ENCODE peak calls at places on chromosomes 1 and 21, in five cellular contexts. F is body of pancreas, Z is heart left ventricle, P is uterus, E is suprapubic skin. C is an unnamed sample.

GRCh38 chr21:33025471-33026298 is at the start of gene OLIG2:
- DNase-seq in F (no peak), Z (no peak), P (no peak), E (no peak), C (peak)

GRCh38 chr1:172602706-172603105 is 56.2 kb upstream of the FASLG start:
- DNase-seq in P (no peak), F (no peak), E (no peak), Z (no peak), C (no peak)

GRCh38 chr1:46653405-46653853 is 14.7 kb downstream of the ATPAF1 start:
- DNase-seq in E (no peak), Z (no peak), F (no peak), P (no peak), C (no peak)

GRCh38 chr1:85992756-85993155 is 163.8 kb downstream of the COL24A1 start:
- DNase-seq in F (no peak), Z (no peak), E (no peak), P (no peak), C (no peak)

GRCh38 chr1:199243423-199244061 is 604.7 kb downstream of the PTPRC start:
- DNase-seq in P (no peak), F (no peak), Z (peak), E (no peak), C (peak)

GRCh38 chr1:17319561-17320350 is 11.8 kb downstream of the PADI4 start:
- DNase-seq in E (no peak), Z (no peak), P (no peak), F (no peak), C (no peak)

GRCh38 chr1:21880619-21880970 is 56.5 kb downstream of the HSPG2 start:
- DNase-seq in Z (no peak), E (no peak), P (no peak), F (peak), C (no peak)

GRCh38 chr1:20386682-20387081 is 96.0 kb downstream of the VWA5B1 start:
- DNase-seq in Z (no peak), P (no peak), F (no peak), E (no peak), C (no peak)

GRCh38 chr1:20847619-20848080 is 60.5 kb upstream of the HP1BP3 start:
- DNase-seq in E (no peak), Z (no peak), P (no peak), F (no peak), C (no peak)

GRCh38 chr1:239558559-239558958 is 172.2 kb downstream of the CHRM3 start:
- DNase-seq in P (no peak), E (no peak), F (no peak), Z (no peak), C (no peak)

GRCh38 chr1:167548059-167548932 is 5.3 kb downstream of the CREG1 start:
- DNase-seq in E (no peak), F (no peak), P (no peak), Z (no peak), C (no peak)

GRCh38 chr1:205688171-205688570 is 7.9 kb upstream of the SLC45A3 start:
- DNase-seq in F (no peak), P (no peak), Z (no peak), E (no peak), C (no peak)

GRCh38 chr1:213761845-213762407 is 225.8 kb upstream of the PROX1 start:
- DNase-seq in P (no peak), E (no peak), F (no peak), Z (no peak), C (no peak)

GRCh38 chr21:38914531-38915385 is 109.0 kb downstream of the ETS2 start:
- DNase-seq in P (peak), E (no peak), Z (no peak), F (no peak), C (peak)

GRCh38 chr1:109501644-109502367 is 7.7 kb downstream of the AMIGO1 start:
- DNase-seq in E (no peak), P (no peak), Z (no peak), F (no peak), C (no peak)

GRCh38 chr21:17783816-17784598 is 35.1 kb downstream of the C21orf91 start:
- DNase-seq in P (no peak), Z (no peak), F (no peak), E (no peak), C (no peak)

GRCh38 chr1:220991506-220991905 is 112.3 kb downstream of the HLX start:
- DNase-seq in P (no peak), E (no peak), Z (no peak), F (no peak), C (no peak)

GRCh38 chr1:244211559-244211944 is 160.5 kb downstream of the ZBTB18 start:
- DNase-seq in P (peak), F (no peak), Z (no peak), E (no peak), C (peak)

GRCh38 chr1:185491604-185492003 is 174.6 kb upstream of the IVNS1ABP start:
- DNase-seq in P (no peak), F (no peak), E (no peak), Z (no peak), C (no peak)

GRCh38 chr1:172287207-172287606 is 133.3 kb upstream of the C1orf105 start:
- DNase-seq in E (no peak), Z (peak), F (peak), P (peak), C (peak)

GRCh38 chr21:28537371-28538079 is 455.2 kb downstream of the LTN1 start:
- DNase-seq in Z (no peak), F (no peak), P (no peak), E (no peak), C (no peak)

GRCh38 chr21:25515484-25516405 is 91.5 kb downstream of the MRPL39 start:
- DNase-seq in F (no peak), Z (no peak), E (no peak), P (no peak), C (no peak)

GRCh38 chr21:39359382-39359781 is 10.5 kb upstream of the HMGN1 start:
- DNase-seq in Z (no peak), E (no peak), F (no peak), P (no peak), C (no peak)

GRCh38 chr1:151312439-151313225 is 14.6 kb downstream of the PI4KB start:
- DNase-seq in F (no peak), P (no peak), E (no peak), Z (no peak), C (no peak)

GRCh38 chr1:40315795-40316594 is 1.1 kb downstream of the COL9A2 start:
- DNase-seq in E (peak), F (peak), P (no peak), Z (no peak), C (peak)

GRCh38 chr1:233654667-233655432 is 40.9 kb downstream of the KCNK1 start:
- DNase-seq in E (no peak), Z (no peak), F (no peak), P (no peak), C (no peak)

GRCh38 chr1:197441990-197442389 is 173.9 kb downstream of the CRB1 start:
- DNase-seq in F (no peak), P (no peak), E (no peak), Z (peak), C (no peak)
- H3K4me3 ChIP-seq in F (no peak), P (no peak), E (no peak), Z (no peak), C (no peak)

GRCh38 chr1:27885620-27886352 is 13.4 kb downstream of the THEMIS2 start:
- DNase-seq in F (no peak), P (no peak), E (no peak), Z (no peak), C (no peak)
- TF ChIP-seq POLR2A in F (peak), P (no peak), E (no peak), Z (no peak), C (no peak)

GRCh38 chr1:207051615-207051943 is 571 bp upstream of the YOD1 start:
- DNase-seq in Z (no peak), E (no peak), F (no peak), P (no peak), C (no peak)
- H3K4me3 ChIP-seq in Z (peak), E (peak), F (no peak), P (no peak), C (no peak)

GRCh38 chr1:98210064-98210463 is 289.2 kb upstream of the DPYD start:
- DNase-seq in F (no peak), E (no peak), P (no peak), Z (no peak), C (no peak)
- TF ChIP-seq POLR2A in F (no peak), E (no peak), P (no peak), Z (no peak), C (no peak)

GRCh38 chr1:147542549-147542857 is 1.2 kb downstream of the BCL9 start:
- DNase-seq in E (no peak), F (no peak), Z (no peak), P (no peak), C (no peak)
- H3K4me3 ChIP-seq in E (peak), F (no peak), Z (peak), P (peak), C (no peak)

DNA sequence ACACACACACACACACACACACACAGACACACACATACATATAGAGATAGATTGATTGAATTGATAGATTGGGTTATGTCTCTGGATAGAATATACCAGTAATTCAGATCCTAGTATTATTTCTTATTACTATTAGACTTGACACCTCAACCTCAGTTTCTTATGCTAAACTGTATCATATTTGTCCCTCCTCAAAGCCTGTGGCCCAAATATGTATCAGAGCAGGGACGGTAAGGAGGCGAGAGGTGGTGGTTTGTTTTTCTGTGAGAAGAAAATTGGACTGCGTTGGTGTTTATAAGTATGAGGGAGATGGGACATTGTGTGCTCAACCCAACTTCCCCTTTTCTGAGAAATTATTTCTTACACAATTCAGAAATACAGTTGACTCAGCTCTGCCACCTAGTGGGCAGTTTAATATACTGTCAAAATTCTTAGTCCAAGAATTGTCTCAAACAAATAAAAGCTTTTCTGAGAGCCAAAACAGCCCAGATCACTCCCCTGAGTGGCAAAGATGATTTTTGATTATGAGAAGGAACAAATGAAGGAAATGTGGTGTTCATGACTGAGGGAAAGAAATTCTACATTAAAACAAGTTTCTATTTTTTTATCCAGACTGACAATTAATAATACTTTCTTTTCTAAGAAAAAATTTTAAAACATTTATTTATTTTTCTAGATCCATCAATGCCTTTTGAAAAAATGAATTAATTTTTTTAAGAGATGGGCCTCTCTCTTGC is 10.8 kb upstream of the TXNIP start:
- DNase-seq in E (no peak), F (peak), Z (peak), P (peak), C (peak)
- TF ChIP-seq POLR2A in E (peak), F (peak), Z (no peak), P (peak), C (no peak)

GRCh38 chr1:30755334-30755733 is 2.2 kb downstream of the LAPTM5 start:
- DNase-seq in Z (no peak), E (no peak), F (no peak), P (no peak), C (no peak)

GRCh38 chr1:30755746-30756145 is 1.8 kb downstream of the LAPTM5 start:
- DNase-seq in F (no peak), E (no peak), P (no peak), Z (no peak), C (no peak)

GRCh38 chr1:30756206-30756544 is 1.4 kb downstream of the LAPTM5 start:
- DNase-seq in P (no peak), E (no peak), Z (no peak), F (no peak), C (no peak)

GRCh38 chr1:30757196-30757949 is at the start of gene LAPTM5:
- DNase-seq in F (no peak), Z (peak), P (no peak), E (no peak), C (peak)

DNA sequence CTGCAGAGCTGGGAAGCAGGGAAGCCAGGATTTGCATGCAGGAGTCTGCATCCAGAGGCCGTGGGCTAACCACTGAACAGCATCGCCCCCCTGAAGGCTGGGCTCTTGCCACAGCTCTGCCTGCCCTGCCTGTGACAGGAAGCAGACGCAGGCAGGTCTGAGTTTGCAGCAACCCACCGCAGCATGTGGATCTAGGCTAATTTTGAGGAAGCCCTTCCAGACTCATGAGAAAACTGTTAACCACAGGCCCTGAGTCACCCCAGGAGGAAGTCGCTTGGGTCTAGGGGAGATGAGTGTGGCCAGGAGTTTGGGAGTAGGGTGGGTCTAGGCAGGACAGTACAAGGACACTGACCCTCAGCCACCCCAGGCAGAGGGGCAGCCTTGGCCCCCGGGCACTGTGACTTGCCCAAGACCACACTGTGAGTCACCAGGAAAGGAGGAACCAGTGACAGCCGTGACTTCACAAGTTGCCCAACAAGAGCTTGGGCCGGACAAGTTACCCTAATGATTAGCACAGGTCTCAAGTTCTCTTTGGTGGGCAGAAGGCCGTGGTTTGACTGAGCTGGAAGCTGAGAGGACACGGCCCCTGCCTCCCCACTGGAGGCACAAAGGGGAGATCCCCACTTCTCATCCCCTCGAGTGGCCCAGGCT is 904 bp downstream of the LAPTM5 start:
- DNase-seq in P (no peak), E (peak), F (no peak), Z (peak), C (peak)
- H3K4me3 ChIP-seq in P (no peak), E (peak), F (no peak), Z (peak), C (peak)